ENCODE peak calls at places on chromosomes 3 and 15, in four cellular contexts. E, X, G and I are unnamed samples. For H3K4me1 and H3K36me3, the result is how much of the 10 kb centered on the place peaks cover.

GRCh38 chr3:30625541-30626438 is 19.4 kb downstream of the TGFBR2 start:
- DNase-seq in E (peak), X (no peak), G (peak), I (no peak)

GRCh38 chr3:49713336-49714105 is 6.0 kb downstream of the AMIGO3 start:
- DNase-seq in E (no peak), X (no peak), G (no peak), I (peak)

GRCh38 chr3:1532935-1533606 is 440.2 kb downstream of the CNTN6 start:
- DNase-seq in E (no peak), X (no peak), G (no peak), I (no peak)

GRCh38 chr3:159616234-159616825 is 372.3 kb upstream of the IL12A start:
- DNase-seq in E (peak), X (peak), G (no peak), I (peak)

GRCh38 chr15:52080031-52080430 is 32.5 kb downstream of the BCL2L10 start:
- DNase-seq in E (no peak), X (no peak), G (no peak), I (no peak)

GRCh38 chr15:96838088-96838487 is 507.6 kb downstream of the NR2F2 start:
- DNase-seq in E (no peak), X (no peak), G (no peak), I (no peak)

GRCh38 chr3:184227481-184227935 is 1.9 kb upstream of the VWA5B2 start:
- DNase-seq in E (no peak), X (peak), G (peak), I (no peak)

GRCh38 chr3:109023656-109024254 is 70.1 kb upstream of the GUCA1C start:
- DNase-seq in E (peak), X (peak), G (peak), I (no peak)

GRCh38 chr15:85479071-85479647 is 98.8 kb downstream of the AKAP13 start:
- DNase-seq in E (peak), X (no peak), G (no peak), I (no peak)
- H3K4me1 ChIP-seq in E (under half), X (under half), G (under half), I (under half)

GRCh38 chr15:39135989-39136388 is 444.9 kb upstream of the THBS1 start:
- DNase-seq in E (peak), X (no peak), G (no peak), I (no peak)

GRCh38 chr15:39139431-39140059 is 441.3 kb upstream of the THBS1 start:
- DNase-seq in E (no peak), X (no peak), G (no peak), I (no peak)

GRCh38 chr15:39144051-39144450 is 436.8 kb upstream of the THBS1 start:
- DNase-seq in E (no peak), X (no peak), G (no peak), I (no peak)

GRCh38 chr15:39142500-39142899 is 438.4 kb upstream of the THBS1 start:
- DNase-seq in E (no peak), X (no peak), G (no peak), I (no peak)

DNA sequence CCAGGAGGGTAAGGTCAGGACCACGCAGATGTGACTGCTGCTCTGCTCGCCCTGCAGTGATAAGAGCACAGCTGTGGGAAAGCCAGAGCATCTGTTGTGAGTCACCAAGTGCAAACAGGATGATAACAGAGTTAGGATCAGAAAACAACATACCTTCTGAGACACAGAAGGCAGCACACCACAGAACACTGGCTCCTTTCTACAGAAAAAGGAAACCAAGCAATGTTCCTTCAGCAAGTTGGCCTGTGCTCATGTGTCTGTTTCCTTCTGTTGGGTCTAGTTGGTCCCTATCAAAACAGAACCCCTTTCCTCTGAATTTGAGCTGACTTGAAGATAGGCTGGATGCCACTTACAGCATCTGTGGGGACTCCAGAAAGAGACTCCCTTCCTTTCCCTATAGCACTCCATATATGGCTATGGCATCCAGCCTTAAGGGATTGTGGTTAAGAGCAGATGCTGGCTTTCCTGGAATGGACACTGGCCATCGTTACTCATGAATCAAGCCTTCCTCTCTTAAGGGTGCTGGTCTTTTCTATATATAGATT is 440.7 kb upstream of the THBS1 start:
- DNase-seq in E (peak), X (no peak), G (peak), I (no peak)
- TF ChIP-seq POLR2A in E (peak), X (no peak), G (no peak), I (no peak)

GRCh38 chr3:10338591-10339369 is 17.9 kb upstream of the SEC13 start:
- DNase-seq in E (no peak), X (no peak), G (no peak), I (no peak)

GRCh38 chr3:10335871-10336622 is 15.1 kb upstream of the SEC13 start:
- DNase-seq in E (no peak), X (no peak), G (no peak), I (no peak)

GRCh38 chr3:10336761-10337160 is 15.8 kb upstream of the SEC13 start:
- DNase-seq in E (no peak), X (no peak), G (no peak), I (no peak)

GRCh38 chr3:10338164-10338470 is 17.2 kb upstream of the SEC13 start:
- DNase-seq in E (no peak), X (no peak), G (no peak), I (no peak)

DNA sequence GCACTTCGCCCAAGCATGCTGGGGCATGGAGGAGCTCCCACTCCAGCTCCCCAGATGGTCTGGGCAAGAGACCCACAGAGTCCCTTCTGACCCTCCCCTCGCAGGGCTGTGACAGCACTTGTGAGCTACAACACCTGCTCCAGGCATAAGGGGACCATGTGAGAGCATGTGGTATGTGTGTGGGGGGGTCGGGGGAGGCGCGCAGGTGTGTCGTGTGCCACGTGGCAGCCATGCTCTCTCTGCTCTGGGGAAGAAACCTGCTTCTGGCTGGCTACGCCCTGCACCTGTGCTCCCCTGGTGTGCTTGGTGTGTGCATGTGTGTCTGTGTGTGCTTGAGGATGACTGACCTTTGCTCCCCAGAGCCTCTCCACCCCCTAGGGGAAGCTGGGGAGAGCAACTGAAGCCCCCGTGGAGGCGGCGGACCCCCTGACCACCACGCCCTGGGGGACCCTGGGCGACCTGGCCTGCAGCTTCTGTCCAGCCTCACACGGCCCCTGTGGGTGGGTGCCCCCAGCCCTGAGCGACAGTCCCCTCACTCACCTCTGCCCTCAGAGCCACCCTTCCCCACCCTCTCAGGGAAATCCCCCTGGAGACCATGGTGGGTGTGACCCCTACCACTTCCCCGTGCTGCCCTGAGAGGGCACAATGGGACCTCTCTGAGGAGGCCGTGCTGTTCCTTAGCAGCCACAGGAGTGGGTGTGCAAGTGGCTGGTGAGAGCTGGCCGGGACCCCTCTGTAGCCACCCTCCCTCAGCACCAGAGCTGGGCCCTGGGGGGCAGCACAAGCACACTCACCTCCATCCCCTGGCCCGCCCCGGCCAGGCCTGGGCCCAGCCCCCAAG is 16.6 kb upstream of the SEC13 start:
- DNase-seq in E (no peak), X (no peak), G (no peak), I (no peak)
- H3K36me3 ChIP-seq in E (under half), X (under half), G (under half), I (under half)

GRCh38 chr15:81295466-81296145 is 28.3 kb downstream of the STARD5 start:
- DNase-seq in E (no peak), X (peak), G (no peak), I (no peak)

GRCh38 chr15:81292516-81293001 is 31.4 kb downstream of the STARD5 start:
- DNase-seq in E (no peak), X (peak), G (no peak), I (no peak)

GRCh38 chr15:81296218-81296617 is 27.7 kb downstream of the STARD5 start:
- DNase-seq in E (no peak), X (peak), G (no peak), I (no peak)

GRCh38 chr15:81293728-81294500 is 30.0 kb downstream of the STARD5 start:
- DNase-seq in E (no peak), X (peak), G (no peak), I (no peak)

DNA sequence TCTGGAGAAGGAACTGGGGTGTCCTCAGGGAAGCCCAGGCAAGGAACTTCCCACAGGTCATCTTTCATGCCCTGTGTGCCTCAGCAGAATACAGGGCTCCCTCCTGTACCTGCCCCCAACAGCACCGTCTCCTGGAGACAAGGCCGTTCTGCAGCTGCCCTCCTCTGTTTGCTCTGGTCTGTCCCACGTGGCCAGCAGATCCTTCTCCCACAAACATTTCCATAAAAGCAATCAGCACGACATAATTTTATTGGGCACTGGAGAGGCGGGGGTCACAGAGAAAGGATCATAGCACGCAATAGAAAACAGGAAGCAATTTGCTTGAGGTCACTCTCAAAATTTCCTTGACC is 29.5 kb downstream of the STARD5 start:
- DNase-seq in E (no peak), X (peak), G (no peak), I (no peak)
- H3K4me1 ChIP-seq in E (under half), X (under half), G (under half), I (under half)

GRCh38 chr3:45599424-45599886 is 4.9 kb downstream of the LIMD1 start:
- DNase-seq in E (no peak), X (peak), G (no peak), I (no peak)
- TF ChIP-seq POLR2A in E (no peak), X (no peak), G (no peak), I (no peak)

DNA sequence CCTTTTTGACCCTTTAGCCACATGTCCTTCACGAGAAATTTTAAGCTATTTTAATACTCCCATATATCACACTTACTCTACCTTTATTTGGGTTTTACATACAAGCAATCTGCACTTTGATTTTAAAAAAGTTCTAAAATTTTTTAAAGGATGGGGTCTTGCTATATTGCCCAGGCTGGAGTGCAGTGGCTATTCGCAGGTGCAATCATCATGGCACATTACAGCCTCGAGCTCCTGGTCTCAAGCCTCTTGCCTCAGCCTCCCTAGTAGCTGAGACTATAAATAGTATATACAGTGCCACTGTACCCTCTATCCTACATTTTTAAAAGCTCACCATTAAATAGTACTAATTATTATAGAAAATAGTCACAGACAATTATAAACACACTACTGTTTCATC is 29.9 kb downstream of the NIT2 start:
- DNase-seq in E (no peak), X (no peak), G (no peak), I (no peak)
- H3K36me3 ChIP-seq in E (under half), X (under half), G (under half), I (under half)